ENCODE peak calls at places on chromosomes 6 and 20, in seven cellular contexts. A is neural crest cell; T is activated naive CD4-positive, alpha-beta T cell; V is T-helper 2 cell treated with Interferon-gamma antibody and Interleukin-4, amounts not matched to agents 5 μg/mL and 100 μg/mL, for 36 hours; X is T-helper 1 cell; F is NCI-H1105; Z is left colon. U is an unnamed sample.

GRCh38 chr6:170040115-170040500 is 250.8 kb downstream of the DLL1 start:
- DNase-seq in A (no peak), T (no peak), V (no peak), X (no peak), F (no peak), Z (peak; percentile 4), U (no peak)

GRCh38 chr20:18683839-18684238 is 96.0 kb downstream of the DTD1 start:
- DNase-seq in A (no peak), T (no peak), V (no peak), X (no peak), F (no peak), Z (no peak), U (no peak)

GRCh38 chr6:7216941-7217621 is 95.9 kb downstream of the SSR1 start:
- DNase-seq in A (no peak), T (no peak), V (no peak), X (no peak), F (no peak), Z (no peak), U (no peak)

GRCh38 chr6:44202332-44202971 is 14.3 kb upstream of the MYMX start:
- DNase-seq in A (no peak), T (no peak), V (no peak), X (no peak), F (no peak), Z (no peak), U (peak; percentile 45)

GRCh38 chr6:155635416-155635815 is 179.8 kb upstream of the NOX3 start:
- DNase-seq in A (no peak), T (no peak), V (no peak), X (no peak), F (no peak), Z (no peak), U (no peak)

GRCh38 chr6:141677598-141678211 is 455.0 kb upstream of the GJE1 start:
- DNase-seq in A (no peak), T (no peak), V (no peak), X (no peak), F (peak; percentile 16), Z (no peak), U (peak; percentile 37)

GRCh38 chr20:24978493-24978892 is 14.1 kb downstream of the APMAP start:
- DNase-seq in A (no peak), T (no peak), V (no peak), X (no peak), F (no peak), Z (no peak), U (no peak)

GRCh38 chr20:58308680-58309527 is 611 bp upstream of the RAB22A start:
- DNase-seq in A (peak; percentile 38), T (peak; percentile 59), V (no peak), X (peak; percentile 51), F (no peak), Z (peak; percentile 66), U (peak; percentile 28)

GRCh38 chr6:3750324-3751018 is 1.0 kb downstream of the PXDC1 start:
- DNase-seq in A (no peak), T (no peak), V (peak; percentile 16), X (no peak), F (peak; percentile 48), Z (peak; percentile 84), U (peak; percentile 80)

GRCh38 chr6:121733216-121733615 is 297.8 kb downstream of the GJA1 start:
- DNase-seq in A (no peak), T (no peak), V (no peak), X (no peak), F (no peak), Z (no peak), U (no peak)

GRCh38 chr20:36542516-36543186 is 1.3 kb downstream of the MYL9 start:
- DNase-seq in A (no peak), T (no peak), V (no peak), X (no peak), F (no peak), Z (no peak), U (no peak)

GRCh38 chr6:37200085-37200484 is 30.1 kb downstream of the PIM1 start:
- DNase-seq in A (no peak), T (no peak), V (no peak), X (no peak), F (no peak), Z (no peak), U (no peak)

GRCh38 chr6:157280947-157281346 is 42.4 kb downstream of the TMEM242 start:
- DNase-seq in A (no peak), T (no peak), V (no peak), X (no peak), F (no peak), Z (no peak), U (no peak)

GRCh38 chr20:59820204-59821041 is 113.0 kb downstream of the SYCP2 start:
- DNase-seq in A (no peak), T (no peak), V (no peak), X (no peak), F (peak; percentile 87), Z (no peak), U (no peak)

GRCh38 chr20:39904713-39905112 is 784.3 kb downstream of the MAFB start:
- DNase-seq in A (no peak), T (no peak), V (no peak), X (no peak), F (no peak), Z (no peak), U (no peak)

GRCh38 chr6:50655848-50656453 is 57.4 kb upstream of the TFAP2D start:
- DNase-seq in A (no peak), T (no peak), V (no peak), X (no peak), F (no peak), Z (no peak), U (peak; percentile 1)

GRCh38 chr6:142929751-142930358 is 15.1 kb downstream of the HIVEP2 start:
- DNase-seq in A (no peak), T (no peak), V (no peak), X (no peak), F (no peak), Z (no peak), U (no peak)

GRCh38 chr20:43528258-43528875 is 20.9 kb downstream of the L3MBTL1 start:
- DNase-seq in A (no peak), T (no peak), V (no peak), X (no peak), F (no peak), Z (no peak), U (no peak)

GRCh38 chr20:33653218-33653899 is 8.8 kb upstream of the C20orf144 start:
- DNase-seq in A (peak; percentile 79), T (no peak), V (no peak), X (no peak), F (peak; percentile 64), Z (peak; percentile 60), U (peak; percentile 63)

GRCh38 chr6:37369321-37370196 is 15.8 kb downstream of the RNF8 start:
- DNase-seq in A (no peak), T (no peak), V (no peak), X (no peak), F (no peak), Z (no peak), U (peak; percentile 59)

GRCh38 chr6:118918326-118918725 is 16.6 kb downstream of the MCM9 start:
- DNase-seq in A (no peak), T (no peak), V (no peak), X (no peak), F (no peak), Z (no peak), U (no peak)

GRCh38 chr6:5634525-5634924 is 372.2 kb downstream of the NRN1 start:
- DNase-seq in A (no peak), T (no peak), V (no peak), X (no peak), F (no peak), Z (no peak), U (no peak)

GRCh38 chr6:134111062-134111677 is 58.7 kb upstream of the SLC2A12 start:
- DNase-seq in A (no peak), T (no peak), V (peak; percentile 18), X (peak; percentile 41), F (no peak), Z (no peak), U (peak; percentile 40)

GRCh38 chr6:155001482-155001881 is 6.4 kb downstream of the TIAM2 start:
- DNase-seq in A (no peak), T (no peak), V (no peak), X (no peak), F (no peak), Z (no peak), U (no peak)

GRCh38 chr6:166253277-166254229 is 54.6 kb downstream of the PRR18 start:
- DNase-seq in A (peak; percentile 29), T (no peak), V (peak; percentile 28), X (no peak), F (no peak), Z (no peak), U (no peak)

GRCh38 chr20:46990017-46990810 is 95.6 kb downstream of the EYA2 start:
- DNase-seq in A (no peak), T (no peak), V (peak; percentile 69), X (no peak), F (no peak), Z (peak; percentile 33), U (no peak)

GRCh38 chr6:130625825-130626500 is 201.2 kb upstream of the SMLR1 start:
- DNase-seq in A (no peak), T (no peak), V (peak; percentile 43), X (no peak), F (no peak), Z (no peak), U (no peak)

GRCh38 chr6:75748743-75749538 is at the start of gene MYO6:
- DNase-seq in A (peak; percentile 59), T (no peak), V (peak; percentile 20), X (peak; percentile 5), F (peak; percentile 63), Z (peak; percentile 79), U (peak; percentile 37)

GRCh38 chr20:34301587-34302311 is 1.4 kb downstream of the AHCY start:
- DNase-seq in A (no peak), T (no peak), V (no peak), X (no peak), F (no peak), Z (no peak), U (no peak)

GRCh38 chr6:19723533-19723932 is 113.6 kb upstream of the ID4 start:
- DNase-seq in A (no peak), T (no peak), V (no peak), X (no peak), F (no peak), Z (no peak), U (no peak)

GRCh38 chr6:44439270-44440045 is 52.0 kb downstream of the CDC5L start:
- DNase-seq in A (no peak), T (no peak), V (no peak), X (no peak), F (no peak), Z (no peak), U (no peak)

GRCh38 chr6:56914791-56915658 is 39.9 kb upstream of the BEND6 start:
- DNase-seq in A (no peak), T (no peak), V (no peak), X (no peak), F (no peak), Z (no peak), U (no peak)

GRCh38 chr6:41937881-41938574 is 3.6 kb downstream of the CCND3 start:
- DNase-seq in A (no peak), T (no peak), V (no peak), X (peak; percentile 42), F (no peak), Z (no peak), U (peak; percentile 39)

GRCh38 chr6:6656287-6656686 is 67.8 kb downstream of the LY86 start:
- DNase-seq in A (no peak), T (no peak), V (no peak), X (no peak), F (no peak), Z (no peak), U (no peak)

GRCh38 chr20:58032599-58032998 is 195.9 kb downstream of the ANKRD60 start:
- DNase-seq in A (no peak), T (no peak), V (no peak), X (no peak), F (no peak), Z (no peak), U (no peak)

GRCh38 chr6:26122793-26123674 is 35.8 kb downstream of the HFE start:
- DNase-seq in A (peak; percentile 64), T (peak; percentile 60), V (peak; percentile 92), X (peak; percentile 92), F (peak; percentile 98), Z (peak; percentile 99), U (peak; percentile 99)

GRCh38 chr6:111706841-111707391 is 101.2 kb upstream of the TRAF3IP2 start:
- DNase-seq in A (no peak), T (no peak), V (no peak), X (no peak), F (no peak), Z (no peak), U (no peak)